ENCODE peak calls at places on chromosomes 3 and 15, in six cellular contexts. P is SK-N-SH, M is progenitor cell of endocrine pancreas, W is activated T-cell treated with anti-CD3 and anti-CD28 coated beads for 24 hours, I is C1 segment of cervical spinal cord, A is Caki2. V is an unnamed sample.

GRCh38 chr3:9201278-9201677 is 48.2 kb downstream of the SRGAP3 start:
- DNase-seq in I (no peak), M (no peak), P (peak), W (no peak), A (no peak), V (no peak)

GRCh38 chr15:28936481-28936881 is 50.7 kb downstream of the APBA2 start:
- DNase-seq in I (no peak), W (no peak), P (no peak), A (no peak), M (no peak), V (no peak)

GRCh38 chr15:70557506-70558258 is 205.7 kb downstream of the UACA start:
- DNase-seq in W (no peak), M (no peak), P (no peak), I (no peak), A (no peak), V (no peak)

GRCh38 chr15:90322531-90322930 is 29.6 kb upstream of the ZNF774 start:
- DNase-seq in P (no peak), W (no peak), A (no peak), M (no peak), I (no peak), V (no peak)

GRCh38 chr3:151316267-151316991 is at the start of gene GPR87:
- DNase-seq in W (peak), M (no peak), I (no peak), P (no peak), A (peak), V (peak)

GRCh38 chr15:31111091-31111647 is 9.6 kb upstream of the TRPM1 start:
- DNase-seq in W (no peak), A (no peak), P (no peak), M (no peak), I (no peak), V (no peak)

GRCh38 chr15:28935316-28935715 is 49.5 kb downstream of the APBA2 start:
- DNase-seq in I (no peak), W (peak), M (no peak), A (no peak), P (no peak), V (no peak)

GRCh38 chr3:86787091-86787490 is 203.9 kb downstream of the VGLL3 start:
- DNase-seq in M (no peak), W (no peak), P (no peak), I (no peak), A (no peak), V (no peak)

GRCh38 chr3:138935864-138936762 is 10.8 kb downstream of the FOXL2 start:
- DNase-seq in W (peak), M (peak), I (no peak), P (peak), A (peak), V (no peak)

V was measured in epithelial cell of proximal tubule.